ENCODE peak calls at places on chromosomes 3 and 15, in nine cellular contexts. R, F, E, A, H, W, P, L and K are unnamed samples.

GRCh38 chr3:134839990-134840389 is 44.9 kb downstream of the EPHB1 start:
- DNase-seq in A (no peak), P (no peak), H (no peak), F (no peak), R (no peak), L (no peak), E (no peak), W (no peak), K (no peak)

GRCh38 chr3:52403271-52403841 is 41.5 kb downstream of the SEMA3G start:
- DNase-seq in R (peak; percentile 37), F (no peak), L (no peak), E (no peak), H (no peak), P (no peak), W (no peak), A (no peak), K (no peak)

GRCh38 chr15:81758789-81759188 is 287.0 kb downstream of the MEX3B start:
- DNase-seq in W (no peak), P (no peak), A (no peak), R (no peak), E (no peak), H (no peak), L (no peak), F (no peak), K (no peak)

GRCh38 chr15:80801891-80802680 is 22.9 kb downstream of the CEMIP start:
- DNase-seq in H (peak; percentile 17), R (no peak), E (no peak), P (no peak), A (no peak), W (no peak), F (no peak), L (peak; percentile 32), K (no peak)

GRCh38 chr3:78994174-78995027 is 773.4 kb downstream of the ROBO1 start:
- DNase-seq in R (no peak), P (no peak), E (no peak), W (no peak), A (no peak), F (no peak), H (no peak), L (no peak), K (no peak)

GRCh38 chr3:28240440-28240839 is 979 bp upstream of the CMC1 start:
- DNase-seq in P (no peak), L (no peak), R (no peak), W (no peak), A (no peak), F (no peak), H (no peak), E (no peak), K (no peak)

GRCh38 chr3:137325170-137325569 is 367.4 kb downstream of the IL20RB start:
- DNase-seq in W (no peak), L (no peak), R (no peak), E (no peak), A (no peak), P (no peak), F (no peak), H (no peak), K (no peak)

GRCh38 chr15:88604972-88605506 is 16.1 kb upstream of the AEN start:
- DNase-seq in E (no peak), W (no peak), A (no peak), R (no peak), H (no peak), F (no peak), L (no peak), P (no peak), K (no peak)

GRCh38 chr15:37117030-37117429 is 16.7 kb upstream of the MEIS2 start:
- DNase-seq in P (no peak), A (no peak), R (no peak), H (no peak), E (no peak), F (no peak), W (no peak), L (no peak), K (no peak)

GRCh38 chr3:192033246-192033645 is 572.3 kb downstream of the PYDC2 start:
- DNase-seq in R (no peak), F (no peak), L (no peak), A (no peak), W (no peak), E (no peak), H (no peak), P (no peak), K (no peak)

GRCh38 chr15:74584204-74584603 is 31.4 kb upstream of the CLK3 start:
- DNase-seq in F (no peak), A (no peak), P (no peak), L (no peak), W (no peak), E (no peak), R (peak; percentile 38), H (no peak), K (no peak)

GRCh38 chr3:139538733-139539132 is 809 bp downstream of the RBP1 start:
- DNase-seq in H (peak; percentile 60), W (no peak), A (no peak), P (no peak), R (no peak), F (peak; percentile 52), L (peak; percentile 26), E (no peak), K (no peak)

GRCh38 chr3:165742351-165742750 is 94.9 kb downstream of the BCHE start:
- DNase-seq in P (no peak), H (no peak), W (no peak), F (no peak), E (no peak), A (no peak), R (no peak), L (no peak), K (no peak)

GRCh38 chr3:53350652-53351051 is 3.3 kb upstream of the DCP1A start:
- DNase-seq in E (no peak), L (peak; percentile 59), H (no peak), W (peak; percentile 26), R (no peak), P (no peak), F (peak; percentile 74), A (no peak), K (peak; percentile 25)

GRCh38 chr3:128343287-128344045 is 123.2 kb downstream of the DNAJB8 start:
- DNase-seq in F (peak; percentile 87), A (peak; percentile 65), L (no peak), P (no peak), E (no peak), R (no peak), W (no peak), H (peak; percentile 58), K (no peak)

GRCh38 chr15:83268147-83268546 is 16.3 kb downstream of the BNC1 start:
- DNase-seq in F (no peak), P (no peak), W (no peak), A (no peak), L (no peak), H (no peak), R (no peak), E (no peak), K (no peak)

GRCh38 chr15:73981761-73982222 is 10.3 kb downstream of the STOML1 start:
- DNase-seq in E (no peak), F (no peak), H (no peak), L (no peak), A (no peak), W (no peak), P (no peak), R (no peak), K (no peak)

GRCh38 chr3:21750291-21750690 is 719 bp downstream of the ZNF385D start:
- DNase-seq in A (no peak), R (no peak), E (no peak), H (peak; percentile 34), F (no peak), L (no peak), W (no peak), P (no peak), K (no peak)

GRCh38 chr3:124217542-124217941 is 225.6 kb upstream of the ROPN1 start:
- DNase-seq in E (no peak), W (peak; percentile 20), R (no peak), H (peak; percentile 86), F (peak; percentile 89), A (peak; percentile 52), L (peak; percentile 26), P (peak; percentile 69), K (peak; percentile 35)

GRCh38 chr3:156024904-156025303 is 95.5 kb upstream of the KCNAB1 start:
- DNase-seq in H (peak; percentile 25), A (no peak), P (peak; percentile 5), F (no peak), W (no peak), L (no peak), E (no peak), R (no peak), K (no peak)

GRCh38 chr3:15375461-15376000 is 43.1 kb upstream of the SH3BP5 start:
- DNase-seq in P (no peak), H (no peak), E (no peak), R (no peak), W (no peak), L (no peak), A (no peak), F (no peak), K (no peak)

GRCh38 chr15:58934114-58934447 is 602 bp upstream of the SLTM start:
- DNase-seq in R (no peak), E (no peak), A (no peak), W (no peak), P (no peak), H (no peak), L (no peak), F (no peak), K (no peak)

GRCh38 chr3:109806929-109807328 is 469.6 kb upstream of the DPPA4 start:
- DNase-seq in A (peak; percentile 37), H (peak; percentile 92), R (no peak), P (no peak), F (no peak), E (no peak), W (no peak), L (no peak), K (no peak)
- TF ChIP-seq CTCF in A (no peak), H (no peak), R (no peak), P (no peak), F (no peak), E (no peak), W (no peak), L (no peak), K (no peak)

DNA sequence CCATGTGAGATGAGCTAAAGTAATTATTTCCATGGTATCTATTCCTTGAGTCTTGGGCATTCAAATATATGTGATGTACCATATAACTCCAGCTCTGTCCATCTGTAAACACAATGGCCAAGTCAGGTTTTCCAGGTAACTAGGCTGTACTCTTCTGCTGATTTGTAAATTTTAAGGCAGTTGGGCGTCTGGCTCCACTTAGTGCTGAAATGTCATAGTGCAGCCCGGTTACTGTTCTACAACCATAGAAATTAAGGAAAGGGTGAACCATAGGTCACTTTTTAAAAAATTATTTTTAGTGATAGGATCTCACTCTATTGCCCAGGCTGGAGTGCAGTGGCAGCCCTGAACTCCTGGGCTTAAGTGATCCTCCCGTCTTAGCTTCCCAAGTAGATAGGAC is 44.7 kb upstream of the GOLM2 start:
- DNase-seq in A (no peak), E (no peak), R (no peak), L (no peak), H (no peak), F (no peak), P (no peak), W (no peak), K (no peak)
- TF ChIP-seq CTCF in A (no peak), E (no peak), R (peak; percentile 82), L (no peak), H (no peak), F (peak; percentile 6), P (peak; percentile 20), W (no peak), K (no peak)

GRCh38 chr15:33278816-33279612 is 31.8 kb upstream of the RYR3 start:
- DNase-seq in F (peak; percentile 75), E (no peak), W (no peak), R (peak; percentile 87), L (no peak), P (no peak), H (peak; percentile 81), A (peak; percentile 84), K (no peak)
- TF ChIP-seq CTCF in F (no peak), E (no peak), W (no peak), R (peak; percentile 40), L (no peak), P (no peak), H (peak; percentile 18), A (peak; percentile 15), K (no peak)

GRCh38 chr3:49656541-49657112 is 17.5 kb upstream of the APEH start:
- DNase-seq in L (no peak), W (no peak), F (no peak), H (peak; percentile 14), A (no peak), P (no peak), R (no peak), E (no peak), K (no peak)
- TF ChIP-seq CTCF in L (no peak), W (no peak), F (no peak), H (peak; percentile 22), A (no peak), P (no peak), R (no peak), E (no peak), K (no peak)